ENCODE peak calls at places on chromosomes 2 and 18, in seven cellular contexts. One of them, this sample, is unnamed.

GRCh38 chr2:99708231-99708630 is 218.4 kb upstream of the REV1 start:
- DNase-seq in skeletal muscle cell: no peak
- DNase-seq in GM06990: no peak
- DNase-seq in adipocyte: no peak
- DNase-seq in uterus: peak
- DNase-seq in Peyer's patch: no peak
- DNase-seq in left ventricle myocardium inferior: peak
- DNase-seq in this sample: peak

GRCh38 chr2:239003933-239004636 is 156.2 kb downstream of the TWIST2 start:
- DNase-seq in adipocyte: no peak
- DNase-seq in GM06990: no peak
- DNase-seq in skeletal muscle cell: no peak
- DNase-seq in uterus: no peak
- DNase-seq in left ventricle myocardium inferior: no peak
- DNase-seq in Peyer's patch: no peak
- DNase-seq in this sample: no peak

GRCh38 chr2:46471-47345 is at the start of gene FAM110C:
- DNase-seq in uterus: peak
- DNase-seq in left ventricle myocardium inferior: peak
- DNase-seq in adipocyte: no peak
- DNase-seq in Peyer's patch: peak
- DNase-seq in GM06990: no peak
- DNase-seq in skeletal muscle cell: no peak
- DNase-seq in this sample: peak

GRCh38 chr2:43343573-43344304 is 117.3 kb upstream of the ZFP36L2 start:
- DNase-seq in skeletal muscle cell: peak
- DNase-seq in GM06990: no peak
- DNase-seq in uterus: peak
- DNase-seq in Peyer's patch: no peak
- DNase-seq in adipocyte: peak
- DNase-seq in left ventricle myocardium inferior: peak
- DNase-seq in this sample: peak

GRCh38 chr2:98874186-98874689 is 61.8 kb downstream of the CRACDL start:
- DNase-seq in adipocyte: no peak
- DNase-seq in left ventricle myocardium inferior: no peak
- DNase-seq in GM06990: no peak
- DNase-seq in Peyer's patch: no peak
- DNase-seq in uterus: no peak
- DNase-seq in skeletal muscle cell: no peak
- DNase-seq in this sample: no peak

GRCh38 chr2:69238449-69239031 is 148.5 kb downstream of the GFPT1 start:
- DNase-seq in adipocyte: no peak
- DNase-seq in GM06990: no peak
- DNase-seq in skeletal muscle cell: no peak
- DNase-seq in left ventricle myocardium inferior: no peak
- DNase-seq in uterus: no peak
- DNase-seq in Peyer's patch: no peak
- DNase-seq in this sample: peak

GRCh38 chr2:169961911-169962310 is 134.7 kb downstream of the UBR3 start:
- DNase-seq in skeletal muscle cell: peak
- DNase-seq in adipocyte: peak
- DNase-seq in uterus: no peak
- DNase-seq in Peyer's patch: no peak
- DNase-seq in GM06990: no peak
- DNase-seq in left ventricle myocardium inferior: no peak
- DNase-seq in this sample: peak

GRCh38 chr2:181694271-181694670 is 14.0 kb upstream of the NEUROD1 start:
- DNase-seq in GM06990: no peak
- DNase-seq in uterus: no peak
- DNase-seq in Peyer's patch: no peak
- DNase-seq in adipocyte: no peak
- DNase-seq in left ventricle myocardium inferior: no peak
- DNase-seq in skeletal muscle cell: no peak
- DNase-seq in this sample: no peak

GRCh38 chr2:199085201-199085750 is 372.5 kb downstream of the SATB2 start:
- DNase-seq in GM06990: no peak
- DNase-seq in left ventricle myocardium inferior: no peak
- DNase-seq in Peyer's patch: no peak
- DNase-seq in skeletal muscle cell: no peak
- DNase-seq in uterus: no peak
- DNase-seq in adipocyte: no peak
- DNase-seq in this sample: no peak

GRCh38 chr2:27095745-27096651 is 9.4 kb downstream of the KHK start:
- DNase-seq in GM06990: no peak
- DNase-seq in uterus: peak
- DNase-seq in Peyer's patch: no peak
- DNase-seq in adipocyte: peak
- DNase-seq in skeletal muscle cell: no peak
- DNase-seq in left ventricle myocardium inferior: peak
- DNase-seq in this sample: peak
- H3K4me3 ChIP-seq in GM06990: peak
- H3K4me3 ChIP-seq in uterus: peak
- H3K4me3 ChIP-seq in Peyer's patch: peak
- H3K4me3 ChIP-seq in adipocyte: peak
- H3K4me3 ChIP-seq in skeletal muscle cell: peak
- H3K4me3 ChIP-seq in left ventricle myocardium inferior: peak
- H3K4me3 ChIP-seq in this sample: peak

GRCh38 chr2:128562471-128563347 is 244.0 kb upstream of the HS6ST1 start:
- DNase-seq in skeletal muscle cell: no peak
- DNase-seq in Peyer's patch: no peak
- DNase-seq in uterus: no peak
- DNase-seq in left ventricle myocardium inferior: no peak
- DNase-seq in GM06990: no peak
- DNase-seq in adipocyte: peak
- DNase-seq in this sample: no peak
- H3K4me3 ChIP-seq in skeletal muscle cell: no peak
- H3K4me3 ChIP-seq in Peyer's patch: no peak
- H3K4me3 ChIP-seq in uterus: no peak
- H3K4me3 ChIP-seq in left ventricle myocardium inferior: no peak
- H3K4me3 ChIP-seq in GM06990: no peak
- H3K4me3 ChIP-seq in adipocyte: no peak
- H3K4me3 ChIP-seq in this sample: no peak

DNA sequence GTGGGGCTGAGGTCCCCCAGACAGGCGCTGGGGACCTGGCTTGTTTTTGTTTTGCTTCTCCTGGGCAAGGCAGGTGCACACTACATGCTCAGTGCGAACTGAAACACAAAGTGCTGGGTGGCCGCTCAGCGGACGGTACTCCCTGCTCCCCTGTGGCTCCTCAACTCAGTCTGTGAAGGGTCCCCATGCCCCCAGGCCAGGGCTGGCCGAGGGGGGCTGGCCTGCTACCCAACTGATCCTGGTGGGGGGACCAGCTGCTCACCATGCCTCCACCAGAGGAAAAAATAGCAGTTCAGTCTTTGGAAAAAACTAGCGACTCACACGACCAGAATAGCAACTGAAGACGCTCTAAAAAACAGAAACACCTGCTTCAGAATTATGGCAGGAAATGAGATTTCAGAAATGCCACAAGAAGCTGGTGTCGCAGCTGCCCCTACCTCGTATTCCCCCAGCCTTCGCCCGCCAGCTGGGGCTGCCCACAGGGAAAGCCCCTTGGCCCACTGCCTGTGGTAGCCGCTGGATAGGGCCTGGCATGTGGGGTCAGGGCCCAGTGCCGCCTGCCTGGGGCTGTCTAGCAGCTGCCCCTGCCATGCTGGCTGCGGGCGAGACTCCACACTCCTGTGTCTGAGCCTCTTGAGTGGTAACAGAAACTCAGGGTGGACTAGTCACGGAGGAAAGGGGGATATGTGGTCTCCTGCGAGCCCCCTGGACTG is 43.7 kb downstream of the MEX3C start:
- DNase-seq in skeletal muscle cell: peak
- DNase-seq in GM06990: peak
- DNase-seq in left ventricle myocardium inferior: no peak
- DNase-seq in Peyer's patch: no peak
- DNase-seq in adipocyte: no peak
- DNase-seq in uterus: no peak
- DNase-seq in this sample: no peak
- H3K4me3 ChIP-seq in skeletal muscle cell: no peak
- H3K4me3 ChIP-seq in GM06990: peak
- H3K4me3 ChIP-seq in left ventricle myocardium inferior: no peak
- H3K4me3 ChIP-seq in Peyer's patch: no peak
- H3K4me3 ChIP-seq in adipocyte: no peak
- H3K4me3 ChIP-seq in uterus: no peak
- H3K4me3 ChIP-seq in this sample: no peak

DNA sequence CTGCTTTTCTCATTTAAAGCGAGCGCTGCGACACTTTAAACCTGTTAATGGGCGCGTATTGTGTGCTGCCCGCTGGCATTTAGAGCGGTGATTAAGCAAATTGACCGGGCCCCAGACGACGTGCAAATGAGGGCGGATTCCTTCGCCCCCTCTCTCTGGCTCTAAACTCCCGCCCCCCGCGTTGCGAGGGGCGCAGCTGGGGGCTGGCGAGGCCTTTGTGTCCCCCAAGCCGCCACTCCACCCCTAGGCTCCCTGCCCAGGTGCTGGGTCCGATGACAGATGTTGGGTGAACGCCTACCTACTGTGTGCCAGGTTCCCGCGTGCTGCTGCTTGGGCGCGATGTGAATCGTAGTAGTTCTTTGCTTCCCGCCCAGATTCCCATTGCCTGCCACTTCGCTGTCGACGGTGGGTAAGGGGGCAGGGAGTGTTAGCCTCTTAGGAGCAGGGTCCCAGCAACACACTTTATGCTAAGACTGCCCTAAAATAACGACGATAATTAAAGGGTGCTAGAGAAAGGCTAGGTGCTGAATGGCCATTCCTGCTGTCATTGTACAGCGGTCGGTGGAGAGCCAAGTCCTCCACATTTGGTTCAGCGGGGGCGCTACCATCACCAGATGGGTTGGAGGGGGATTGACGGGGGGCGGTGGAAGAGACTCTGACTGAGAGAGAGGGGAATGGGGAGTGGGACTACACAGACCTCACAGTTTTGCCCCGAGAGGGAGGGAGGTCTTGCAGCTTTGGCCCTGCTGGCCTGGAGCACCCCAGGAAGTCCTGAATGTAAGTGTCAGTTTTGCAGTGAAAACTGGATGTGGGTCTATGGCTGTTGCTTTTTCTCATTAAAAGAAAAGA is 2.1 kb downstream of the TCF7L1 start:
- DNase-seq in adipocyte: no peak
- DNase-seq in left ventricle myocardium inferior: peak
- DNase-seq in uterus: no peak
- DNase-seq in Peyer's patch: no peak
- DNase-seq in skeletal muscle cell: no peak
- DNase-seq in GM06990: no peak
- DNase-seq in this sample: no peak
- H3K4me3 ChIP-seq in adipocyte: peak
- H3K4me3 ChIP-seq in left ventricle myocardium inferior: peak
- H3K4me3 ChIP-seq in uterus: peak
- H3K4me3 ChIP-seq in Peyer's patch: peak
- H3K4me3 ChIP-seq in skeletal muscle cell: peak
- H3K4me3 ChIP-seq in GM06990: no peak
- H3K4me3 ChIP-seq in this sample: peak

DNA sequence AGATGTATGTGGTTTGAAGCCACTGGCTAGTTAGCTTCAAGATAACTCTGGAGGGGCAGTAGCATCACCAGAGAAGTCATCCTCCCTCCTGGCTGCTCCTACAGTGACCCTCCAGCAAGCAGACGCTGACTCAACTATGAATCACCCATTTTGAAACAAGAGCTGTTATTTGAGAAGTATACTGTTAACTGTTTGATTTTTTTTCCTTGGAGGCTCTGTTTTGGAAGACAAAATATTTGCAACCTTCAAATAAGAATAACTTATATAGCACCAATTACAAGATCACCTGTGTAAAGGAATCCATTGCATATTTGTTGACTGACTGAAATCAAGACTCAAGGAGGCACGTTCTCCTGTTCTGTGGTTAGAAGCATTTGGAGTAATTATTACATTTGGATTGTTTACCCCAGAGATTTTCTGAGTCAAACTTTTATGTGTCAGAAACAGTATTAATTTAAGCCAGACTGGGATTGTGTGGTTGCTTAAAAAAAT is 313.8 kb downstream of the MTX2 start:
- DNase-seq in GM06990: no peak
- DNase-seq in adipocyte: peak
- DNase-seq in skeletal muscle cell: peak
- DNase-seq in uterus: peak
- DNase-seq in Peyer's patch: no peak
- DNase-seq in left ventricle myocardium inferior: no peak
- DNase-seq in this sample: peak
- H3K4me3 ChIP-seq in GM06990: no peak
- H3K4me3 ChIP-seq in adipocyte: peak
- H3K4me3 ChIP-seq in skeletal muscle cell: no peak
- H3K4me3 ChIP-seq in uterus: no peak
- H3K4me3 ChIP-seq in Peyer's patch: no peak
- H3K4me3 ChIP-seq in left ventricle myocardium inferior: no peak
- H3K4me3 ChIP-seq in this sample: no peak

GRCh38 chr2:46229134-46230063 is 67.8 kb upstream of the EPAS1 start:
- DNase-seq in uterus: no peak
- DNase-seq in adipocyte: no peak
- DNase-seq in GM06990: peak
- DNase-seq in left ventricle myocardium inferior: no peak
- DNase-seq in Peyer's patch: no peak
- DNase-seq in skeletal muscle cell: peak
- DNase-seq in this sample: peak
- H3K4me3 ChIP-seq in uterus: no peak
- H3K4me3 ChIP-seq in adipocyte: no peak
- H3K4me3 ChIP-seq in GM06990: no peak
- H3K4me3 ChIP-seq in left ventricle myocardium inferior: no peak
- H3K4me3 ChIP-seq in Peyer's patch: no peak
- H3K4me3 ChIP-seq in skeletal muscle cell: no peak
- H3K4me3 ChIP-seq in this sample: no peak

DNA sequence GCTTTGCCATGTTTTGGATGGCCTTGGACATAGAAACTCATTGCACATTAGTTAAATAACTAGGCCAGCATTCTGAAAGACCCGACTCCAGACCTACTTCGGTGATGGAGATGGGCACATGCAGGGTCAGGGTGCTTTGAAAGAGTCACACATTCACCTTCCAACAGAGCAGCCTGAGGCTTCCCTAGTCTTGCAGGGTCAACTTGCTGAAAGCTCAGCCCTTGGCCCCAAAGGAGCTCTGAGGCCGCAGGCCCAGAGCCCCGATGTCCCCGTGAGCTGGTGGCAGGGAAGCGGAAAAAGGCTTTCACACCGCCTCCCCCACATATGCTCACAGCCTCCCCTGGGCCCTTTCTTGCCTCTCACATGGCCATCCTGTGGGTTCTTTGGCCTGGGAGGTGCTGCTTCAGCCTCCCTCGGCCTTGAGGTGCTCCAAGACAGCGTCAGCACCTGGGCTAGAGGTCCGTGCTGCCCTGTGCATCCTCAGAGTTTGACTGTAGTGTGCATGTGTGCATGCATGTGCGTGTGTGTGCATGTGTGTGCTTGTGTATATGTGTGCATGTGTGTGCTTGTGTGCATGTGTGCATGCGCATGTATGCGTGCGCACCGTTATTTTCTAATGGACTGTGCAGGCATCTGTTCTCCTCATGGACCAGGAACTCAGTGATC is 21.6 kb downstream of the LDLRAD4 start:
- DNase-seq in skeletal muscle cell: no peak
- DNase-seq in left ventricle myocardium inferior: no peak
- DNase-seq in uterus: no peak
- DNase-seq in Peyer's patch: no peak
- DNase-seq in GM06990: no peak
- DNase-seq in adipocyte: no peak
- DNase-seq in this sample: no peak
- H3K4me3 ChIP-seq in skeletal muscle cell: no peak
- H3K4me3 ChIP-seq in left ventricle myocardium inferior: no peak
- H3K4me3 ChIP-seq in uterus: no peak
- H3K4me3 ChIP-seq in Peyer's patch: no peak
- H3K4me3 ChIP-seq in GM06990: no peak
- H3K4me3 ChIP-seq in adipocyte: no peak
- H3K4me3 ChIP-seq in this sample: no peak

This sample was measured in choroid plexus epithelial cell.